ENCODE peak calls at places on chromosome 1, in five cellular contexts. I is fibroblast of lung; U is AG04450; P is CD4-positive, alpha-beta T cell; N is nephron progenitor cell. Y is an unnamed sample.

GRCh38 chr1:189429610-189430009 is 1048.1 kb downstream of the BRINP3 start:
- DNase-seq in I (peak; percentile 72), U (peak; percentile 11), P (no peak), N (peak; percentile 20), Y (peak; percentile 54)

GRCh38 chr1:30407030-30407861 is 316.1 kb downstream of the MATN1 start:
- DNase-seq in I (no peak), U (no peak), P (no peak), N (no peak), Y (no peak)

GRCh38 chr1:154992721-154993571 is 440 bp upstream of the LENEP start:
- DNase-seq in I (peak; percentile 59), U (no peak), P (no peak), N (no peak), Y (peak; percentile 56)

GRCh38 chr1:65279092-65279448 is 30.3 kb upstream of the DNAJC6 start:
- DNase-seq in I (peak; percentile 28), U (no peak), P (no peak), N (no peak), Y (no peak)

GRCh38 chr1:155871390-155871789 is 12.0 kb downstream of the SYT11 start:
- DNase-seq in I (peak; percentile 32), U (no peak), P (no peak), N (no peak), Y (no peak)

GRCh38 chr1:119613769-119614358 is 34.2 kb downstream of the ZNF697 start:
- DNase-seq in I (peak; percentile 91), U (peak; percentile 75), P (peak; percentile 33), N (peak; percentile 90), Y (peak; percentile 88)

GRCh38 chr1:66402194-66402593 is 131.8 kb upstream of the SGIP1 start:
- DNase-seq in I (peak; percentile 56), U (no peak), P (no peak), N (peak; percentile 12), Y (no peak)

GRCh38 chr1:167060141-167061072 is 29.8 kb downstream of the GPA33 start:
- DNase-seq in I (no peak), U (no peak), P (no peak), N (no peak), Y (no peak)

GRCh38 chr1:227899820-227900449 is 47.8 kb downstream of the WNT9A start:
- DNase-seq in I (no peak), U (no peak), P (no peak), N (peak; percentile 4), Y (no peak)

GRCh38 chr1:27785763-27786162 is 12.7 kb downstream of the STX12 start:
- DNase-seq in I (no peak), U (no peak), P (no peak), N (no peak), Y (peak; percentile 5)

GRCh38 chr1:29264773-29265389 is 28.6 kb downstream of the PTPRU start:
- DNase-seq in I (peak; percentile 68), U (no peak), P (no peak), N (no peak), Y (no peak)

GRCh38 chr1:248000169-248000568 is 13.3 kb upstream of the OR2L5 start:
- DNase-seq in I (no peak), U (no peak), P (no peak), N (no peak), Y (no peak)

GRCh38 chr1:183757061-183757460 is 47.9 kb upstream of the RGL1 start:
- DNase-seq in I (peak; percentile 53), U (peak; percentile 42), P (no peak), N (no peak), Y (no peak)

GRCh38 chr1:14997646-14998276 is 155.8 kb upstream of the TMEM51 start:
- DNase-seq in I (no peak), U (no peak), P (no peak), N (no peak), Y (no peak)

GRCh38 chr1:25566730-25567341 is 23.4 kb downstream of the LDLRAP1 start:
- DNase-seq in I (peak; percentile 67), U (peak; percentile 80), P (peak; percentile 65), N (peak; percentile 40), Y (no peak)

GRCh38 chr1:78650114-78650513 is 483 bp downstream of the IFI44 start:
- DNase-seq in I (peak; percentile 22), U (no peak), P (no peak), N (no peak), Y (no peak)

GRCh38 chr1:101259744-101260148 is 22.9 kb downstream of the S1PR1 start:
- DNase-seq in I (peak; percentile 71), U (no peak), P (no peak), N (no peak), Y (no peak)

GRCh38 chr1:63777286-63777685 is 3.5 kb downstream of the ROR1 start:
- DNase-seq in I (no peak), U (no peak), P (no peak), N (no peak), Y (no peak)

GRCh38 chr1:211359876-211360275 is 33.2 kb downstream of the TRAF5 start:
- DNase-seq in I (no peak), U (no peak), P (no peak), N (no peak), Y (no peak)

GRCh38 chr1:31505884-31506497 is 70.3 kb upstream of the TINAGL1 start:
- DNase-seq in I (peak; percentile 68), U (peak; percentile 43), P (peak; percentile 2), N (no peak), Y (no peak)

GRCh38 chr1:8326265-8326664 is 8.4 kb downstream of the SLC45A1 start:
- DNase-seq in I (no peak), U (no peak), P (no peak), N (no peak), Y (no peak)

GRCh38 chr1:39164256-39164655 is 40.2 kb upstream of the MACF1 start:
- DNase-seq in I (no peak), U (no peak), P (no peak), N (no peak), Y (no peak)

GRCh38 chr1:21594935-21595897 is 73.9 kb downstream of the RAP1GAP start:
- DNase-seq in I (peak; percentile 47), U (no peak), P (peak; percentile 17), N (peak; percentile 76), Y (peak; percentile 40)

GRCh38 chr1:172559811-172560210 is 26.9 kb downstream of the SUCO start:
- DNase-seq in I (no peak), U (no peak), P (no peak), N (no peak), Y (no peak)

GRCh38 chr1:182633657-182634281 is 29.6 kb upstream of the RGS16 start:
- DNase-seq in I (no peak), U (no peak), P (no peak), N (peak; percentile 15), Y (no peak)

GRCh38 chr1:226733876-226734414 is 5.1 kb downstream of the ITPKB start:
- DNase-seq in I (no peak), U (no peak), P (no peak), N (no peak), Y (no peak)

GRCh38 chr1:161486806-161487482 is 18.3 kb upstream of the FCGR2A start:
- DNase-seq in I (peak; percentile 68), U (peak; percentile 43), P (no peak), N (peak; percentile 49), Y (peak; percentile 58)

DNA sequence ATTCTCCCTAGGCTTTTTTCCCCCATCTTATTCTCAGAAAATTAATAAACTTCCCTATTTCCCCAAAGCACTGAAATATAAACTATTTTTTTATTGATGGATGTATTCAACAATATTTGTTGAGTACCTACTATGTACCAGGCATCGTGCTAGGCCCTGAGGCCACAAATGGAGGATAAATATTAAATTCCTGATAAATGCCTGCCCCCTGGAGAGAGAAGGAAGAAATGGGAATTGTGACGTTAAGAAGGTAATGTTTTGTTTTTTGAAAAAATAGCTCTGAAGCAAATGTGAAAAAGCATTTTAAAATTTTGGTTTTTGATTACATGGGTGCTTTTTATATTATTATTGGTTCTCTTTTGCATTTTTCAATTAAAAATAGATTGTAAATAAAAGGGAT is 60.5 kb upstream of the DPT start:
- DNase-seq in I (no peak), U (no peak), P (no peak), N (no peak), Y (no peak)
- TF ChIP-seq CTCF in I (no peak), U (no peak), P (no peak), N (no peak), Y (no peak)

DNA sequence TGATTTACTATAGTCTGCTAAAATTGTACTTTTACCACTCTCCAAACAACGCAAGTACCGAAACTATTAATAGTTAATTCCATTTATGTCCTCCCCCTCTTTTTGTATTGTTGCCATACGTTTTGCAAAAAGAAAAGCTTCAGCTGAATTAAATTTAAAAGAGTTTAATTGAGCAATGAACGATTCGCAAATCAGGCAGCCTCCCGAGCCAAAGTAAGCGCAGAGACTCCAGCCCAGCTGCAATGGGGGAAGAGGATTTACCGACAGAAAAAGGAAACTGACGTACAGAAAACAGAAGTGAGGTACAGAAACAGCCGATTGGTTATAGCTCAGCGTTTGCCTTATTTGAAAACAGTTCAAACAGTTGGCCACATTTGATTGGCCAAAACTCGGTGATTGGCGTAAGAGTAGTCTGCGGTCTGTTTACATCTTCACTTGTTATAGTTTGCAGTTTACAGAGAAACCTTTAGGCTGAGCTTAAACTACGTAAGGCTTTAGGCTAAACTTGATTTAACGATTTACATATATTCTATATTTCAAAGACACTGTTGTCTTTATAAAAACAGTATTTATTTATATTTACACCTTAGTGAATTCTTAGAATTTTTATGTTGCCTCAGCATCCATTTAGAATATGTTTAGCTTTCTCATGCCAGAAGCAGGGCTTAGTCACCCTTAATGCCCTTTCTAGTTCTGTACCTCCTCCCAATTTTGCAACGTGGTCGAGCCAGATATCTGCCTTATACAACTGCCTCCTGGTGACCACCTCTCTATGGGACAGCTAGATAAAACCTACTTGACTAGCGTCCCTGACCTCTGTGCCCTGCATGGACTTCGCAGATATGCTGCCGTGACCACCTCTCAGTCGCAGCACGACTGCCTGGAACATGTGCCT is 23.8 kb downstream of the CR1 start:
- DNase-seq in I (no peak), U (no peak), P (no peak), N (no peak), Y (no peak)
- TF ChIP-seq CTCF in I (no peak), U (no peak), P (no peak), N (no peak), Y (no peak)

DNA sequence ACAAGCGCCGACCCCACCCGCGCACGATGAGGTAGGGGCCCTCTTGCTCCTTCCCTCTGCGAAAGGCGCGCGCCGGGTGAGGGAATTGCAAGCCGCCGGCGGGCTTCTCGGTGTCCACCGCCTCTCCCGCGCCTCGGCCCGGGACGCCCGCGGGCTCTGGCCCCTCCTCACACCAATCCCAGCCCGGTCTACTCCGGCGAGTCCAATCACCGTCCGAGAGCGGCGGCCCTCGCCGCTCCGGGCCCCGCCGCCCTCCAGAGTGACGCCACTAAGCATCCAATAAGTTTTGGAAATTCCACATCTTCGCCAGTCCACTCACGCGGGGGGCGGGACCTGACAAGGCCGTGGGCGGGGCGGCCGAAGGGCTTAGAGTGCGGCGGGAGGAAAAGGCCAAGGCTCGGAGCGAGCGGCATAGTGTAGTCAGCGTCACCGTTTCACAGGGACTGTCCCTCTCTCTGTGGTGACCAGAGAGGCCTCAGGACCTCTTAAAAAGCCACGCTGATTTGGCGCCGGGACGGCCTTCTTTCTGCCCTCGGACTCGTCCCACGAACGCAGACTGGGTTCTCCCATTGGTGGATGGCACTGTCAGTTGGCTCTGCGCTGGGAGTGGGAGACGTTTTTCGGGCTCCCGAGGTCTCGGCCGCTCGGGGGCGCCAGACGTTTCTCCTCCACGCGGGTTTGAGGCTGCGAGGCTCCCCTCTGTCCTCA is at the start of gene TRIM45:
- DNase-seq in I (peak; percentile 97), U (peak; percentile 88), P (peak; percentile 72), N (peak; percentile 96), Y (peak; percentile 91)
- TF ChIP-seq CTCF in I (peak; percentile 72), U (peak; percentile 84), P (peak; percentile 78), N (peak; percentile 57), Y (peak; percentile 66)

GRCh38 chr1:81559662-81560350 is 240.9 kb upstream of the ADGRL2 start:
- DNase-seq in I (peak; percentile 19), U (no peak), P (no peak), N (no peak), Y (no peak)
- TF ChIP-seq CTCF in I (no peak), U (peak; percentile 35), P (no peak), N (peak; percentile 22), Y (no peak)

Y was measured in Calu3.